ENCODE peak calls at places on chromosome 22, in eight cellular contexts. F is astrocyte of the spinal cord, X is hepatocyte, C is MM.1S, A is GM23338, W is epithelial cell of esophagus, U is AG04450, H is HCT116. O is an unnamed sample.

GRCh38 chr22:27670701-27671412 is 130.7 kb downstream of the MN1 start:
- DNase-seq in F (no peak), X (peak), C (no peak), A (peak), W (no peak), U (no peak), H (peak), O (no peak)

GRCh38 chr22:40525250-40525884 is 111.2 kb downstream of the MRTFA start:
- DNase-seq in F (no peak), X (peak), C (peak), A (peak), W (peak), U (no peak), H (no peak), O (no peak)

GRCh38 chr22:28375761-28376534 is 303.7 kb downstream of the TTC28 start:
- DNase-seq in F (no peak), X (no peak), C (no peak), A (no peak), W (no peak), U (no peak), H (no peak), O (no peak)

GRCh38 chr22:30611197-30611596 is 4.2 kb downstream of the TCN2 start:
- DNase-seq in F (no peak), X (no peak), C (no peak), A (no peak), W (peak), U (no peak), H (no peak), O (no peak)

GRCh38 chr22:18090286-18090685 is 12.5 kb downstream of the PEX26 start:
- DNase-seq in F (no peak), X (no peak), C (no peak), A (no peak), W (no peak), U (no peak), H (no peak), O (no peak)

GRCh38 chr22:36435516-36436415 is 45.7 kb downstream of the TXN2 start:
- DNase-seq in F (no peak), X (peak), C (peak), A (peak), W (peak), U (no peak), H (no peak), O (no peak)

GRCh38 chr22:49302530-49302929 is 525.1 kb downstream of the BRD1 start:
- DNase-seq in F (no peak), X (no peak), C (no peak), A (no peak), W (no peak), U (no peak), H (no peak), O (no peak)

GRCh38 chr22:16601437-16602223 is 9.0 kb upstream of the CCT8L2 start:
- DNase-seq in F (no peak), X (no peak), C (no peak), A (peak), W (peak), U (no peak), H (no peak), O (no peak)

GRCh38 chr22:41912338-41913039 is 2.4 kb downstream of the SHISA8 start:
- DNase-seq in F (no peak), X (no peak), C (no peak), A (no peak), W (no peak), U (no peak), H (no peak), O (no peak)

GRCh38 chr22:49086606-49087157 is 741.0 kb downstream of the BRD1 start:
- DNase-seq in F (no peak), X (no peak), C (no peak), A (no peak), W (no peak), U (no peak), H (no peak), O (no peak)

GRCh38 chr22:28053871-28054621 is 135.0 kb upstream of the PITPNB start:
- DNase-seq in F (peak), X (no peak), C (no peak), A (no peak), W (no peak), U (no peak), H (no peak), O (no peak)

GRCh38 chr22:40819741-40820140 is 595 bp upstream of the SLC25A17 start:
- DNase-seq in F (no peak), X (no peak), C (peak), A (peak), W (peak), U (no peak), H (no peak), O (no peak)

GRCh38 chr22:24128631-24129601 is 52.4 kb upstream of the SUSD2 start:
- DNase-seq in F (no peak), X (no peak), C (no peak), A (no peak), W (no peak), U (no peak), H (no peak), O (no peak)

GRCh38 chr22:29932121-29932520 is 49.1 kb downstream of the MTMR3 start:
- DNase-seq in F (no peak), X (no peak), C (no peak), A (no peak), W (no peak), U (no peak), H (no peak), O (no peak)

GRCh38 chr22:17314472-17314871 is 54.8 kb upstream of the CECR2 start:
- DNase-seq in F (no peak), X (no peak), C (no peak), A (no peak), W (no peak), U (no peak), H (no peak), O (no peak)

GRCh38 chr22:39906207-39906606 is 5.3 kb downstream of the GRAP2 start:
- DNase-seq in F (no peak), X (no peak), C (no peak), A (peak), W (no peak), U (no peak), H (no peak), O (no peak)

GRCh38 chr22:24319451-24319850 is 48.8 kb downstream of the SPECC1L start:
- DNase-seq in F (peak), X (no peak), C (no peak), A (no peak), W (peak), U (no peak), H (no peak), O (no peak)

GRCh38 chr22:37283393-37283937 is 1.2 kb downstream of the CYTH4 start:
- DNase-seq in F (no peak), X (no peak), C (no peak), A (peak), W (no peak), U (no peak), H (no peak), O (no peak)

GRCh38 chr22:47634342-47634741 is 871.9 kb downstream of the TBC1D22A start:
- DNase-seq in F (no peak), X (no peak), C (peak), A (no peak), W (no peak), U (no peak), H (no peak), O (no peak)
- TF ChIP-seq CTCF in F (no peak), X (no peak), C (no peak), A (no peak), W (no peak), U (no peak), H (peak), O (no peak)

GRCh38 chr22:43633631-43634030 is 178.5 kb downstream of the EFCAB6 start:
- DNase-seq in F (no peak), X (no peak), C (no peak), A (no peak), W (no peak), U (no peak), H (no peak), O (no peak)
- H3K4me3 ChIP-seq in F (no peak), X (no peak), C (no peak), A (no peak), W (no peak), U (no peak), H (no peak), O (no peak)

GRCh38 chr22:38718414-38718813 is 12.7 kb downstream of the GTPBP1 start:
- DNase-seq in F (peak), X (peak), C (no peak), A (peak), W (peak), U (no peak), H (peak), O (peak)
- TF ChIP-seq CTCF in F (peak), X (peak), C (no peak), A (no peak), W (peak), U (peak), H (peak), O (peak)

GRCh38 chr22:19983701-19984100 is 32.9 kb downstream of the ARVCF start:
- DNase-seq in F (no peak), X (no peak), C (no peak), A (no peak), W (no peak), U (no peak), H (no peak), O (no peak)
- H3K4me3 ChIP-seq in F (no peak), X (no peak), C (no peak), A (no peak), W (no peak), U (no peak), H (no peak), O (no peak)

GRCh38 chr22:31732089-31732829 is 17.7 kb downstream of the PRR14L start:
- DNase-seq in F (no peak), X (no peak), C (no peak), A (no peak), W (no peak), U (no peak), H (no peak), O (no peak)

GRCh38 chr22:31726692-31727091 is 23.2 kb downstream of the PRR14L start:
- DNase-seq in F (no peak), X (no peak), C (no peak), A (no peak), W (no peak), U (no peak), H (no peak), O (no peak)

GRCh38 chr22:31728857-31729256 is 21.1 kb downstream of the PRR14L start:
- DNase-seq in F (no peak), X (no peak), C (no peak), A (no peak), W (no peak), U (no peak), H (no peak), O (no peak)

GRCh38 chr22:31733580-31734079 is 16.3 kb downstream of the PRR14L start:
- DNase-seq in F (no peak), X (no peak), C (no peak), A (no peak), W (no peak), U (no peak), H (no peak), O (no peak)

DNA sequence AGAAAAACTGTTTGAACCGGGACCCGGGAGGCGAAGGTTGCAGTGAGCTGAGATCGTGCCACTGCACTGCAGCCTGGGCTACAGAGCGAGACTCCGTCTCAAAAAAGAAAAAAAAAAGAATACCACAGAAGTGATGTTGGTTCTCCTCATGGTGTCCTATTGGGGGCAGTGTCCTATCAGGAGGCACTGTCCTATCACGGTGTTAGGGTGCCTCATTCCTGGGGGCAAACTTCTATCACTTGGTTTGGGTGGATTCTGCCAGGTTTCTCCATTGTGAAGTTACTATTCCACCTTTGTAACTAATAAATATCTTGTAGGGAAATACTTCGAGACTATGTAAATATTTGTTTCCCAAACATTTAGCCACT is 19.6 kb downstream of the PRR14L start:
- DNase-seq in F (no peak), X (no peak), C (no peak), A (peak), W (no peak), U (no peak), H (no peak), O (no peak)
- TF ChIP-seq CTCF in F (peak), X (peak), C (no peak), A (peak), W (no peak), U (no peak), H (peak), O (peak)

GRCh38 chr22:46084376-46084775 is 66.0 kb upstream of the PPARA start:
- DNase-seq in F (no peak), X (no peak), C (no peak), A (no peak), W (no peak), U (no peak), H (no peak), O (no peak)

GRCh38 chr22:46087336-46087690 is 63.0 kb upstream of the PPARA start:
- DNase-seq in F (no peak), X (no peak), C (no peak), A (no peak), W (no peak), U (no peak), H (no peak), O (no peak)

GRCh38 chr22:46084943-46085830 is 65.1 kb upstream of the PPARA start:
- DNase-seq in F (peak), X (no peak), C (no peak), A (no peak), W (peak), U (no peak), H (no peak), O (no peak)

GRCh38 chr22:46086577-46087335 is 63.6 kb upstream of the PPARA start:
- DNase-seq in F (no peak), X (no peak), C (no peak), A (no peak), W (no peak), U (no peak), H (no peak), O (no peak)

DNA sequence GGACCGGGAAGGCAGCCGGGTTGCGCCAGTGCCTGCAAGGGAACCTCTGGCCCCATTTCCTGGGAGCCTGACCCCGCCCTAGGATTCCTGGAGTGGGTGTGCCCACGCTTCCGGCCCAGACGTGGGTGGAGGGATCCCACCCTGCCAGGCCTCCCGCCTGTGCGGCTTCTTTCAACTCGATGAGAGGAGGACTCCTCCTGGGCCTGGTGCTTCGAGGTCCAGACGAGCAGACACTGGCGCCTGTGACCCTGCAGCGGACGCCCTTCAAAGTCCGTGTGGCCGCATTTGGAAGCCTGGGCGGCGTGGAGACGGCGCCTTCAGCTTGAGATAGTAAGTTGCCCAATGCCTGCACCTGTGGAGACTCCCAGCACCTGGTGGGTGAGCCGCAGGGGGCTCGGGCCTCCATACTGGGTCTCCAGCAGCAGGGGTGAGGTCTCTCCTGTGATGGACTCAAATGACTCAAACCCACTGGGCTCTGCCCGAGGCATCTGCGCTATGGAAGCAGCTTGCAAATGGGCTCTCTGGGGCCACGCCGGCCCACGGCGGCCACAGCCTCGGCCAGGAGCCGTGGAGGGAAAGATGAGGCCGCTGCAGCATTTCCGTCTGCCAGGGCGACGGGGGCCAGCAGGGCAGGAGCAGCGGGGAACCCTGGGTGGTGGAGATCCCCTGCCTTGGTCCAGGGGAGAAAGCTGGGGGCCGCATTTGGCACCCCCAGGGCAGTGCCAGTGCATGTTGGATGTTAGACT is 64.3 kb upstream of the PPARA start:
- DNase-seq in F (no peak), X (no peak), C (no peak), A (no peak), W (peak), U (no peak), H (peak), O (no peak)
- H3K4me3 ChIP-seq in F (peak), X (no peak), C (no peak), A (no peak), W (no peak), U (no peak), H (peak), O (peak)

GRCh38 chr22:20027966-20028854 is 7.3 kb downstream of the TANGO2 start:
- DNase-seq in F (no peak), X (no peak), C (no peak), A (no peak), W (peak), U (no peak), H (no peak), O (no peak)
- TF ChIP-seq CTCF in F (peak), X (peak), C (no peak), A (peak), W (peak), U (peak), H (peak), O (peak)

GRCh38 chr22:50641696-50642607 is 14.0 kb upstream of the ARSA start:
- DNase-seq in F (peak), X (peak), C (no peak), A (peak), W (peak), U (no peak), H (no peak), O (no peak)
- H3K4me3 ChIP-seq in F (no peak), X (no peak), C (no peak), A (peak), W (no peak), U (no peak), H (no peak), O (no peak)

GRCh38 chr22:22461111-22461510 is 47.4 kb downstream of the ZNF280B start:
- DNase-seq in F (no peak), X (no peak), C (no peak), A (no peak), W (no peak), U (no peak), H (no peak), O (no peak)
- TF ChIP-seq CTCF in F (no peak), X (no peak), C (no peak), A (no peak), W (no peak), U (no peak), H (no peak), O (no peak)

GRCh38 chr22:26610983-26611382 is 6.8 kb downstream of the CRYBB1 start:
- DNase-seq in F (peak), X (no peak), C (peak), A (no peak), W (no peak), U (no peak), H (no peak), O (no peak)
- H3K4me3 ChIP-seq in F (no peak), X (no peak), C (peak), A (no peak), W (no peak), U (no peak), H (no peak), O (no peak)

O was measured in HFF-Myc.